ENCODE peak calls at places on chromosome 5, in nine cellular contexts. F is RWPE1; U is thyroid gland; Q is Calu3; C is AG04450; T is CD4-positive, alpha-beta T cell; E is epithelial cell of proximal tubule; P is brain microvascular endothelial cell; J is nephron progenitor cell. V is an unnamed sample.

GRCh38 chr5:136028782-136029742 is at the start of gene TGFBI:
- DNase-seq in Q (peak), C (peak), F (peak), J (peak), U (peak), E (no peak), T (no peak), P (no peak), V (no peak)

GRCh38 chr5:137605377-137605776 is 106.3 kb upstream of the SPOCK1 start:
- DNase-seq in T (no peak), P (no peak), F (peak), C (no peak), J (no peak), E (no peak), Q (no peak), U (peak), V (no peak)

GRCh38 chr5:149283611-149284480 is 12.2 kb downstream of the AFAP1L1 start:
- DNase-seq in Q (no peak), J (no peak), P (peak), U (no peak), T (no peak), E (no peak), F (no peak), C (no peak), V (no peak)

GRCh38 chr5:168747987-168748777 is 169.0 kb upstream of the PANK3 start:
- DNase-seq in E (no peak), Q (peak), P (no peak), C (no peak), T (no peak), J (peak), U (peak), F (peak), V (no peak)

GRCh38 chr5:23639326-23639725 is 131.9 kb downstream of the PRDM9 start:
- DNase-seq in J (no peak), Q (no peak), U (no peak), P (no peak), F (no peak), T (no peak), C (no peak), E (no peak), V (no peak)

GRCh38 chr5:157236423-157236822 is 29.5 kb upstream of the CYFIP2 start:
- DNase-seq in Q (no peak), U (no peak), T (no peak), E (no peak), P (no peak), J (no peak), F (no peak), C (no peak), V (no peak)

GRCh38 chr5:88290801-88291200 is 22.2 kb upstream of the TMEM161B start:
- DNase-seq in Q (no peak), T (no peak), E (no peak), U (no peak), F (no peak), C (no peak), P (peak), J (no peak), V (no peak)

GRCh38 chr5:8721536-8721935 is 824.3 kb downstream of the SEMA5A start:
- DNase-seq in F (no peak), E (peak), T (no peak), Q (no peak), U (no peak), P (no peak), C (peak), J (no peak), V (no peak)

GRCh38 chr5:172044631-172045314 is 38.3 kb upstream of the FBXW11 start:
- DNase-seq in C (no peak), U (no peak), P (no peak), F (no peak), T (no peak), E (no peak), Q (no peak), J (no peak), V (no peak)

GRCh38 chr5:142063878-142064331 is 44.7 kb upstream of the NDFIP1 start:
- DNase-seq in J (peak), U (peak), C (peak), Q (peak), E (no peak), T (peak), P (peak), F (no peak), V (peak)

GRCh38 chr5:56481147-56481997 is 248.2 kb upstream of the ANKRD55 start:
- DNase-seq in C (no peak), U (peak), T (peak), F (peak), Q (no peak), E (no peak), J (peak), P (peak), V (no peak)

GRCh38 chr5:95798048-95798447 is 24.5 kb downstream of the GLRX start:
- DNase-seq in Q (no peak), E (no peak), C (no peak), U (no peak), F (no peak), P (no peak), J (no peak), T (no peak), V (no peak)

GRCh38 chr5:153818626-153819025 is 220.1 kb downstream of the FAM114A2 start:
- DNase-seq in C (no peak), J (no peak), Q (no peak), F (peak), U (no peak), P (no peak), E (no peak), T (no peak), V (no peak)

GRCh38 chr5:155053482-155053881 is 39.9 kb downstream of the KIF4B start:
- DNase-seq in Q (no peak), P (no peak), C (no peak), F (no peak), J (peak), E (no peak), U (no peak), T (no peak), V (no peak)

GRCh38 chr5:120258123-120258522 is 206.0 kb upstream of the PRR16 start:
- DNase-seq in Q (no peak), T (no peak), J (no peak), C (no peak), E (no peak), F (no peak), P (no peak), U (no peak), V (no peak)

GRCh38 chr5:143051244-143052058 is 281.3 kb downstream of the ARHGAP26 start:
- DNase-seq in E (peak), P (peak), Q (peak), F (peak), J (no peak), C (peak), U (peak), T (no peak), V (no peak)

GRCh38 chr5:35046754-35047153 is 995 bp downstream of the AGXT2 start:
- DNase-seq in E (no peak), T (no peak), F (peak), Q (no peak), C (peak), P (peak), U (no peak), J (no peak), V (no peak)

GRCh38 chr5:14202462-14202861 is 59.3 kb downstream of the TRIO start:
- DNase-seq in T (no peak), F (no peak), C (no peak), U (no peak), E (no peak), J (no peak), Q (no peak), P (peak), V (no peak)

GRCh38 chr5:123044926-123045617 is 8.5 kb upstream of the PPIC start:
- DNase-seq in F (no peak), J (no peak), C (no peak), U (no peak), T (no peak), E (no peak), Q (no peak), P (no peak), V (no peak)

GRCh38 chr5:125199373-125199772 is 452.9 kb upstream of the ZNF608 start:
- DNase-seq in U (no peak), C (no peak), J (no peak), T (no peak), F (no peak), Q (no peak), P (no peak), E (no peak), V (no peak)

GRCh38 chr5:9544502-9545300 is 1.2 kb downstream of the SEMA5A start:
- DNase-seq in J (peak), E (no peak), Q (peak), C (peak), P (peak), U (peak), T (peak), F (peak), V (peak)

GRCh38 chr5:62340392-62340791 is 34.4 kb downstream of the KIF2A start:
- DNase-seq in C (no peak), J (no peak), T (no peak), F (no peak), U (no peak), P (peak), Q (no peak), E (no peak), V (no peak)
- TF ChIP-seq CTCF in C (no peak), J (no peak), T (peak), F (no peak), U (no peak), P (peak), Q (no peak), E (peak), V (peak)

GRCh38 chr5:178793156-178793555 is 62.7 kb upstream of the ZNF354A start:
- DNase-seq in C (no peak), P (no peak), U (peak), T (no peak), Q (no peak), E (no peak), F (peak), J (peak), V (no peak)
- TF ChIP-seq CTCF in C (no peak), P (peak), U (no peak), T (no peak), Q (no peak), E (peak), F (no peak), J (peak), V (peak)

GRCh38 chr5:159773062-159773924 is 143.0 kb upstream of the ADRA1B start:
- DNase-seq in E (no peak), C (peak), T (peak), F (peak), U (peak), Q (peak), J (peak), P (peak), V (no peak)
- TF ChIP-seq CTCF in E (peak), C (no peak), T (no peak), F (peak), U (peak), Q (peak), J (peak), P (peak), V (peak)

GRCh38 chr5:77230727-77231469 is 20.4 kb downstream of the PDE8B start:
- DNase-seq in T (no peak), Q (peak), F (no peak), U (no peak), P (peak), E (no peak), C (no peak), J (no peak), V (no peak)
- TF ChIP-seq CTCF in T (no peak), Q (no peak), F (no peak), U (no peak), P (peak), E (peak), C (peak), J (peak), V (peak)

GRCh38 chr5:74556631-74557595 is 83.6 kb downstream of the ENC1 start:
- DNase-seq in E (no peak), P (no peak), F (no peak), Q (no peak), T (no peak), J (no peak), C (no peak), U (no peak), V (no peak)

GRCh38 chr5:74562116-74562515 is 78.4 kb downstream of the ENC1 start:
- DNase-seq in E (no peak), C (no peak), P (no peak), J (no peak), U (no peak), Q (no peak), F (no peak), T (no peak), V (no peak)

GRCh38 chr5:74555991-74556390 is 84.5 kb downstream of the ENC1 start:
- DNase-seq in C (no peak), J (no peak), F (no peak), T (no peak), U (no peak), Q (no peak), P (no peak), E (no peak), V (no peak)

DNA sequence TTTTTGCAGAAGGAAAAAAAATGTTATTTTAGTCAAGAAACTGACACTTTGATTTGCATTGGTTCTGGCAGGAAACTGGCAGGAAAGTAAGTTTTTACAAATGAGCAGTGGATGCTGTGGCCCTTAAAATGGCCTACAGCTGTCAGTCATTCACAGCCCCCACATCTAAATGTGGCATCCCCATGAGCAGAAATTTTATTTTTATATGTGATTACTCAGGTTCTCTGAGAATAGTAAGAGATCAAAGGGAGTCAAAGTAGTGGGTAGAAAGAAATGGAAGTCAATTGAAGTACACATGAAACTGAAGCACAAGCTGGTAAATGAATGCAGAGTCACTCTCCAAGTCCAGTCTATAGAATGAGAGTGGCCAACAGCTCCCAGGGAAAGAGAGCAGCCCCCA is 80.3 kb downstream of the ENC1 start:
- DNase-seq in J (no peak), F (no peak), P (no peak), U (no peak), E (no peak), T (no peak), C (no peak), Q (no peak), V (no peak)
- TF ChIP-seq CTCF in J (no peak), F (no peak), P (no peak), U (no peak), E (no peak), T (no peak), C (no peak), Q (no peak), V (no peak)

GRCh38 chr5:138932171-138932810 is 57.2 kb upstream of the LRRTM2 start:
- DNase-seq in E (no peak), U (no peak), F (no peak), C (no peak), T (no peak), P (no peak), Q (no peak), J (no peak), V (no peak)
- TF ChIP-seq CTCF in E (peak), U (no peak), F (no peak), C (no peak), T (no peak), P (peak), Q (no peak), J (no peak), V (no peak)